ENCODE peak calls at places on chromosomes 3 and 15, in four cellular contexts. One of them, this sample, is unnamed.

GRCh38 chr3:155192957-155193746 is 100.3 kb downstream of the STRIT1 start:
- DNase-seq in AG04450: no peak
- DNase-seq in mucosa of gallbladder: no peak
- DNase-seq in natural killer cell treated with Interleukin-12 subunit alpha and Interleukin-12 subunit beta and Interleukin-15 and Interleukin-18, amount 100 ng/mL, for 72 hours: no peak
- DNase-seq in this sample: no peak

GRCh38 chr3:123765475-123766166 is 118.5 kb downstream of the MYLK start:
- DNase-seq in natural killer cell treated with Interleukin-12 subunit alpha and Interleukin-12 subunit beta and Interleukin-15 and Interleukin-18, amount 100 ng/mL, for 72 hours: no peak
- DNase-seq in mucosa of gallbladder: no peak
- DNase-seq in AG04450: no peak
- DNase-seq in this sample: no peak

GRCh38 chr15:41607033-41607432 is 48.0 kb downstream of the TYRO3 start:
- DNase-seq in mucosa of gallbladder: no peak
- DNase-seq in natural killer cell treated with Interleukin-12 subunit alpha and Interleukin-12 subunit beta and Interleukin-15 and Interleukin-18, amount 100 ng/mL, for 72 hours: no peak
- DNase-seq in AG04450: peak; percentile 86
- DNase-seq in this sample: no peak

GRCh38 chr15:63243101-63243500 is 34.3 kb upstream of the APH1B start:
- DNase-seq in natural killer cell treated with Interleukin-12 subunit alpha and Interleukin-12 subunit beta and Interleukin-15 and Interleukin-18, amount 100 ng/mL, for 72 hours: no peak
- DNase-seq in mucosa of gallbladder: peak; percentile 39
- DNase-seq in AG04450: no peak
- DNase-seq in this sample: no peak

GRCh38 chr3:88003115-88003755 is 55.6 kb downstream of the CGGBP1 start:
- DNase-seq in natural killer cell treated with Interleukin-12 subunit alpha and Interleukin-12 subunit beta and Interleukin-15 and Interleukin-18, amount 100 ng/mL, for 72 hours: no peak
- DNase-seq in AG04450: peak; percentile 8
- DNase-seq in mucosa of gallbladder: no peak
- DNase-seq in this sample: no peak

GRCh38 chr3:159766563-159767185 is 222.0 kb upstream of the IL12A start:
- DNase-seq in natural killer cell treated with Interleukin-12 subunit alpha and Interleukin-12 subunit beta and Interleukin-15 and Interleukin-18, amount 100 ng/mL, for 72 hours: no peak
- DNase-seq in mucosa of gallbladder: no peak
- DNase-seq in AG04450: no peak
- DNase-seq in this sample: no peak

GRCh38 chr15:82197734-82198594 is 64.6 kb downstream of the EFL1 start:
- DNase-seq in mucosa of gallbladder: peak; percentile 72
- DNase-seq in AG04450: peak; percentile 50
- DNase-seq in natural killer cell treated with Interleukin-12 subunit alpha and Interleukin-12 subunit beta and Interleukin-15 and Interleukin-18, amount 100 ng/mL, for 72 hours: peak; percentile 69
- DNase-seq in this sample: peak; percentile 72

GRCh38 chr3:192727032-192727847 is at the start of gene FGF12:
- DNase-seq in AG04450: no peak
- DNase-seq in natural killer cell treated with Interleukin-12 subunit alpha and Interleukin-12 subunit beta and Interleukin-15 and Interleukin-18, amount 100 ng/mL, for 72 hours: no peak
- DNase-seq in mucosa of gallbladder: peak; percentile 37
- DNase-seq in this sample: peak; percentile 55

GRCh38 chr3:115986555-115987207 is 363.4 kb downstream of the GAP43 start:
- DNase-seq in AG04450: no peak
- DNase-seq in natural killer cell treated with Interleukin-12 subunit alpha and Interleukin-12 subunit beta and Interleukin-15 and Interleukin-18, amount 100 ng/mL, for 72 hours: no peak
- DNase-seq in mucosa of gallbladder: no peak
- DNase-seq in this sample: no peak

GRCh38 chr3:5260992-5261501 is 73.5 kb downstream of the EDEM1 start:
- DNase-seq in natural killer cell treated with Interleukin-12 subunit alpha and Interleukin-12 subunit beta and Interleukin-15 and Interleukin-18, amount 100 ng/mL, for 72 hours: no peak
- DNase-seq in AG04450: no peak
- DNase-seq in mucosa of gallbladder: no peak
- DNase-seq in this sample: no peak

GRCh38 chr3:9279959-9280358 is 30.5 kb upstream of the SRGAP3 start:
- DNase-seq in mucosa of gallbladder: no peak
- DNase-seq in AG04450: no peak
- DNase-seq in natural killer cell treated with Interleukin-12 subunit alpha and Interleukin-12 subunit beta and Interleukin-15 and Interleukin-18, amount 100 ng/mL, for 72 hours: no peak
- DNase-seq in this sample: no peak

GRCh38 chr15:85825118-85825517 is 30.4 kb upstream of the KLHL25 start:
- DNase-seq in mucosa of gallbladder: peak; percentile 18
- DNase-seq in natural killer cell treated with Interleukin-12 subunit alpha and Interleukin-12 subunit beta and Interleukin-15 and Interleukin-18, amount 100 ng/mL, for 72 hours: no peak
- DNase-seq in AG04450: no peak
- DNase-seq in this sample: no peak

GRCh38 chr15:81113204-81113657 is 20.8 kb upstream of the CFAP161 start:
- DNase-seq in AG04450: no peak
- DNase-seq in natural killer cell treated with Interleukin-12 subunit alpha and Interleukin-12 subunit beta and Interleukin-15 and Interleukin-18, amount 100 ng/mL, for 72 hours: no peak
- DNase-seq in mucosa of gallbladder: peak; percentile 32
- DNase-seq in this sample: no peak

GRCh38 chr15:75063338-75063737 is 39.9 kb downstream of the PPCDC start:
- DNase-seq in natural killer cell treated with Interleukin-12 subunit alpha and Interleukin-12 subunit beta and Interleukin-15 and Interleukin-18, amount 100 ng/mL, for 72 hours: no peak
- DNase-seq in mucosa of gallbladder: peak; percentile 6
- DNase-seq in AG04450: no peak
- DNase-seq in this sample: no peak

GRCh38 chr3:40079203-40079844 is 230.2 kb upstream of the EIF1B start:
- DNase-seq in AG04450: no peak
- DNase-seq in natural killer cell treated with Interleukin-12 subunit alpha and Interleukin-12 subunit beta and Interleukin-15 and Interleukin-18, amount 100 ng/mL, for 72 hours: no peak
- DNase-seq in mucosa of gallbladder: no peak
- DNase-seq in this sample: no peak

This sample was measured in stomach.